ENCODE peak calls at places on chromosomes 5 and 9, in four cellular contexts. One of them, this sample, is unnamed.

GRCh38 chr9:124436320-124436719 is 13.9 kb upstream of the ADGRD2 start:
- DNase-seq in CD4-positive, alpha-beta T cell: no peak
- DNase-seq in testis: no peak
- DNase-seq in GM13976: peak; percentile 40
- DNase-seq in this sample: no peak

GRCh38 chr5:67089200-67089725 is 107.3 kb downstream of the CD180 start:
- DNase-seq in CD4-positive, alpha-beta T cell: no peak
- DNase-seq in testis: no peak
- DNase-seq in GM13976: no peak
- DNase-seq in this sample: no peak

GRCh38 chr9:114177423-114178064 is 22.2 kb downstream of the COL27A1 start:
- DNase-seq in CD4-positive, alpha-beta T cell: no peak
- DNase-seq in testis: no peak
- DNase-seq in GM13976: no peak
- DNase-seq in this sample: no peak

GRCh38 chr5:77398896-77399295 is 93.2 kb downstream of the WDR41 start:
- DNase-seq in CD4-positive, alpha-beta T cell: no peak
- DNase-seq in testis: no peak
- DNase-seq in GM13976: no peak
- DNase-seq in this sample: no peak

GRCh38 chr5:149615976-149616375 is 34.7 kb downstream of the ARHGEF37 start:
- DNase-seq in CD4-positive, alpha-beta T cell: no peak
- DNase-seq in testis: peak; percentile 63
- DNase-seq in GM13976: no peak
- DNase-seq in this sample: no peak

GRCh38 chr9:91690540-91691249 is 259.3 kb downstream of the ROR2 start:
- DNase-seq in CD4-positive, alpha-beta T cell: no peak
- DNase-seq in testis: no peak
- DNase-seq in GM13976: no peak
- DNase-seq in this sample: peak; percentile 89

GRCh38 chr5:159518361-159518760 is 188.1 kb upstream of the IL12B start:
- DNase-seq in CD4-positive, alpha-beta T cell: no peak
- DNase-seq in testis: no peak
- DNase-seq in GM13976: no peak
- DNase-seq in this sample: no peak

GRCh38 chr9:130275156-130275555 is 9.6 kb downstream of the HMCN2 start:
- DNase-seq in CD4-positive, alpha-beta T cell: no peak
- DNase-seq in testis: no peak
- DNase-seq in GM13976: no peak
- DNase-seq in this sample: no peak

GRCh38 chr9:80117031-80117430 is 545.3 kb downstream of the TLE4 start:
- DNase-seq in CD4-positive, alpha-beta T cell: no peak
- DNase-seq in testis: no peak
- DNase-seq in GM13976: no peak
- DNase-seq in this sample: no peak

GRCh38 chr5:33903118-33903517 is 11.3 kb upstream of the ADAMTS12 start:
- DNase-seq in CD4-positive, alpha-beta T cell: no peak
- DNase-seq in testis: no peak
- DNase-seq in GM13976: no peak
- DNase-seq in this sample: no peak

GRCh38 chr5:69276422-69277174 is 41.9 kb downstream of the CDK7 start:
- DNase-seq in CD4-positive, alpha-beta T cell: no peak
- DNase-seq in testis: no peak
- DNase-seq in GM13976: no peak
- DNase-seq in this sample: no peak

GRCh38 chr9:99895510-99895909 is 10.9 kb upstream of the STX17 start:
- DNase-seq in CD4-positive, alpha-beta T cell: no peak
- DNase-seq in testis: no peak
- DNase-seq in GM13976: no peak
- DNase-seq in this sample: no peak

GRCh38 chr9:134425401-134425800 is 99.1 kb downstream of the RXRA start:
- DNase-seq in CD4-positive, alpha-beta T cell: no peak
- DNase-seq in testis: no peak
- DNase-seq in GM13976: no peak
- DNase-seq in this sample: no peak

GRCh38 chr5:171955761-171956160 is 50.7 kb downstream of the FBXW11 start:
- DNase-seq in CD4-positive, alpha-beta T cell: no peak
- DNase-seq in testis: no peak
- DNase-seq in GM13976: no peak
- DNase-seq in this sample: no peak

GRCh38 chr9:13186774-13187173 is 92.7 kb downstream of the MPDZ start:
- DNase-seq in CD4-positive, alpha-beta T cell: no peak
- DNase-seq in testis: no peak
- DNase-seq in GM13976: no peak
- DNase-seq in this sample: no peak

DNA sequence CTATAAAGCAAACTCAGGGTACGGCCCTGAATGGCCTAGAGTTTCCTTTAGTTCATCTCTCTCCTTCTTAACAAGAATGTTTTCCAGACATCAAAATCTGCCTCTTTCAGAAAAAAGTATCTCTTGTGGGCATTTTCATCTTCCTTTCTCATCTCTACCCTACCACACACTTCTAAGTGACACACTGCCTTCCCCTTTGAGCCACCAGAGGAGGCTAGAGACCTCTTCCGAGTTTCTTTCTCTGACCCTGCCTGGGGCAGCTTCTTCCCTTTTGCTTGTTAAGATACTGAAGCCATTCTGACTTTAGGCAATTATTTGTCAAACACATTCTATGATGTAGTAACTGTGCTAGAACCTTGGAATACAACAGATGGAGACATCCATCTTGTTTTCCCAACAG is 8.7 kb upstream of the SV2C start:
- DNase-seq in CD4-positive, alpha-beta T cell: no peak
- DNase-seq in testis: peak; percentile 33
- DNase-seq in GM13976: peak; percentile 49
- DNase-seq in this sample: no peak
- TF ChIP-seq CTCF in CD4-positive, alpha-beta T cell: peak; percentile 41
- TF ChIP-seq CTCF in testis: peak; percentile 18
- TF ChIP-seq CTCF in GM13976: peak; percentile 53
- TF ChIP-seq CTCF in this sample: peak; percentile 29

DNA sequence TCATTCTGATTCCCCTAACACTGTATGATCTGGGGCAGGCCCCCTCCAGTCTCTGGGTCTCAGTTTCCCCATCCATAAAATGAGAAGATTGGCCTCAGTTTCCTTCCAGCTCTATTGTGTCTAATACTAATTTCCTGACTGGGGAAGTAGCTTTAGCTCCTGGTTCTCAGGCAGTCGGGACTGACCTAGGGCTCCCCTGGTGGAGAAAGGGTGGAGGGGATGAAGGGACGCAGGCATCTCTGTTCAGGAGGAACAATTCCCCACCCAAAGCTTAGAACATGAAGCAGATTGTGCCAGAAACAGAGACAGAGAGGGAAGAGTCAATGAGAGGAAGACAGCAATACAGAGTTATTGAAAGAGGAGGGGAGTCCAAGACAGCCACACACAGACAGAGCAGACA is 14.2 kb upstream of the PTGS1 start:
- DNase-seq in CD4-positive, alpha-beta T cell: no peak
- DNase-seq in testis: no peak
- DNase-seq in GM13976: no peak
- DNase-seq in this sample: no peak
- TF ChIP-seq CTCF in CD4-positive, alpha-beta T cell: no peak
- TF ChIP-seq CTCF in testis: no peak
- TF ChIP-seq CTCF in GM13976: no peak
- TF ChIP-seq CTCF in this sample: peak; percentile 13

GRCh38 chr9:81563739-81564138 is 125.6 kb downstream of the TLE1 start:
- DNase-seq in CD4-positive, alpha-beta T cell: no peak
- DNase-seq in testis: no peak
- DNase-seq in GM13976: no peak
- DNase-seq in this sample: no peak
- TF ChIP-seq CTCF in CD4-positive, alpha-beta T cell: no peak
- TF ChIP-seq CTCF in testis: no peak
- TF ChIP-seq CTCF in GM13976: no peak
- TF ChIP-seq CTCF in this sample: no peak

DNA sequence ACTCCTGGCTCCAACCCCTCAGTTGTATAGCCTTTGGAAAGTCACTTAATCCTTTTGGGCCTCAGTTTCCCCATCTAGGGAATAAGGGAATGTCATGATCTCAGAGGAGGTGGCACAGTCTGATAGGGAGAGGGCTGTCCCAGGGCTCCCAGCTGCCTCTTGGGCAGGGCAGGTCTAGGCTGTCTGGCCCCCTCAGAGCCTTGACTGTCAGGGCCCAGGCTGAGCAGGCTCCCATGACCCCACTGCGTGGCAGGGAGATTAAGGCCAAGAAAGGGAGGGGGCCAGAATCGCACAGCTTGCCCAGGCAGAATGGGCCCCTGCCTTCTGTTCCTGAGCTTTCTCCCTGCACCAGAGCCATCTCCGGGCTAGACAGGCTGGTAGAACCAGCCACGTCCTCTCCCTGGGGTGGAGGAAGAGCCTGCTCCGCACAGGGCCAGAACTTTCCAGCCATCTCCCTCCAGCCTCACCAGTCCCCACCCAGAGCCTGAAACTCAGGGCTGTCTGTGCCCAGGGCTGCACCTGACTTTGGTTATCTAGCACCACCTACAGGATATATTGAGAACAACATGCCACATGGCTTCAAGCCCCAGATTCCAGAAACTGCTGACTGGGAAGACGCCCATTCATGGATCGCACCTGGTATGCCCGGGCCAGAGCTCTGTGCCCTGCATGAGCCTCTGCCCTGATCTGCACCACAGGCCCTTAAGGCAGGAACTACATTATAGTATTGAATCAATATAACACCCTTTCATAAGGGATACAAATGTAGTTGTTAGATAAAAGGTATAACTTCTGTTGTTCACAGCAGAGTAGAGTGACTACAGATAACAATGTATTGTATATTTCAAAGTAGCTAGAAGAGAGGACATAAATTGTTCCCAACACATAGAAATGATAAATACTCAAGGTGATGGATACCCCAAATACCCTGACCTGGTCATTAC is 32.0 kb downstream of the NAIF1 start:
- DNase-seq in CD4-positive, alpha-beta T cell: peak; percentile 56
- DNase-seq in testis: peak; percentile 83
- DNase-seq in GM13976: peak; percentile 82
- DNase-seq in this sample: peak; percentile 93
- TF ChIP-seq CTCF in CD4-positive, alpha-beta T cell: peak; percentile 90
- TF ChIP-seq CTCF in testis: peak; percentile 96
- TF ChIP-seq CTCF in GM13976: peak; percentile 77
- TF ChIP-seq CTCF in this sample: peak; percentile 96

GRCh38 chr5:136018814-136019777 is 9.7 kb upstream of the TGFBI start:
- DNase-seq in CD4-positive, alpha-beta T cell: no peak
- DNase-seq in testis: peak; percentile 49
- DNase-seq in GM13976: no peak
- DNase-seq in this sample: no peak
- TF ChIP-seq CTCF in CD4-positive, alpha-beta T cell: no peak
- TF ChIP-seq CTCF in testis: no peak
- TF ChIP-seq CTCF in GM13976: no peak
- TF ChIP-seq CTCF in this sample: no peak

GRCh38 chr9:77417570-77417969 is 230.6 kb downstream of the GNA14 start:
- DNase-seq in CD4-positive, alpha-beta T cell: no peak
- DNase-seq in testis: no peak
- DNase-seq in GM13976: no peak
- DNase-seq in this sample: no peak
- TF ChIP-seq CTCF in CD4-positive, alpha-beta T cell: no peak
- TF ChIP-seq CTCF in testis: no peak
- TF ChIP-seq CTCF in GM13976: no peak
- TF ChIP-seq CTCF in this sample: no peak

GRCh38 chr5:79109527-79110492 is 1.8 kb upstream of the BHMT start:
- DNase-seq in CD4-positive, alpha-beta T cell: peak; percentile 20
- DNase-seq in testis: peak; percentile 34
- DNase-seq in GM13976: peak; percentile 65
- DNase-seq in this sample: no peak
- TF ChIP-seq CTCF in CD4-positive, alpha-beta T cell: peak; percentile 72
- TF ChIP-seq CTCF in testis: no peak
- TF ChIP-seq CTCF in GM13976: peak; percentile 36
- TF ChIP-seq CTCF in this sample: peak; percentile 24

DNA sequence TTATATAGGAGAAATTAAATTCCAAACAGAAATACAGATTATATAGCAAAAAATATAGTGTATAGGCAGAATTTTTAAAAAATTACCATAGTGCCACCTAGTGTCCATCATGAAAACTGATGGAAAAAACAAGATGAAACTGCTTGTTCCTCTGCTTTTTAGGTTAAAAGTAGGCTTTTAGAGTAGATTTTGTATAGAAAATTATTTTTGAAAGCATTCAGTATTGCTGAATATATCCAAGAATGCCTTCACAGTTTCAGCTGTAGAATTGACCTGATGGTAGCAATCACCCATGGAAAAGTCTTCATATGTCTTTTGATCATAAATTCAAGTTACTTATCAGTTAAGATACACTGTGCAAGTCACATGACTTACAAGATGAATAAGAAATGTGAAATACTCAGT is 19.7 kb downstream of the RIOK2 start:
- DNase-seq in CD4-positive, alpha-beta T cell: no peak
- DNase-seq in testis: no peak
- DNase-seq in GM13976: peak; percentile 8
- DNase-seq in this sample: no peak
- TF ChIP-seq CTCF in CD4-positive, alpha-beta T cell: peak; percentile 84
- TF ChIP-seq CTCF in testis: peak; percentile 23
- TF ChIP-seq CTCF in GM13976: no peak
- TF ChIP-seq CTCF in this sample: peak; percentile 66